ENCODE peak calls at places on chromosomes 12 and 14, in eight cellular contexts. G is thyroid gland, B is ascending aorta, J is right atrium auricular region, F is heart left ventricle, M is colonic mucosa, A is endodermal cell, I is Panc1. Q is an unnamed sample.

GRCh38 chr12:116525418-116526001 is 33.7 kb upstream of the MAP1LC3B2 start:
- DNase-seq in A (peak; percentile 84), J (peak; percentile 87), G (peak; percentile 66), B (peak; percentile 54), F (peak; percentile 54), I (no peak), M (peak; percentile 47), Q (no peak)

GRCh38 chr14:75859746-75860145 is 122.0 kb downstream of the TGFB3 start:
- DNase-seq in A (no peak), J (no peak), I (no peak), M (no peak), G (no peak), F (no peak), B (no peak), Q (no peak)

GRCh38 chr12:93514853-93515252 is 47.5 kb downstream of the MRPL42 start:
- DNase-seq in B (no peak), J (no peak), G (no peak), F (no peak), I (peak; percentile 25), A (no peak), M (no peak), Q (no peak)

GRCh38 chr14:104368751-104369100 is 210.8 kb upstream of the C14orf180 start:
- DNase-seq in B (no peak), G (no peak), F (no peak), I (no peak), A (no peak), M (no peak), J (no peak), Q (no peak)

GRCh38 chr14:29220077-29220476 is 453.5 kb downstream of the FOXG1 start:
- DNase-seq in G (no peak), F (no peak), A (peak; percentile 44), I (no peak), J (no peak), M (no peak), B (no peak), Q (no peak)

GRCh38 chr14:57086271-57087162 is 182.2 kb downstream of the EXOC5 start:
- DNase-seq in A (no peak), M (no peak), J (no peak), F (no peak), G (no peak), B (no peak), I (no peak), Q (no peak)

GRCh38 chr12:26239508-26240328 is 44.3 kb downstream of the SSPN start:
- DNase-seq in F (peak; percentile 62), A (no peak), M (no peak), B (peak; percentile 52), J (peak; percentile 89), G (peak; percentile 70), I (no peak), Q (no peak)

GRCh38 chr14:100988011-100988410 is 84.5 kb upstream of the RTL1 start:
- DNase-seq in F (no peak), G (no peak), A (no peak), I (no peak), B (no peak), M (no peak), J (no peak), Q (no peak)

GRCh38 chr14:77475432-77476115 is 17.7 kb downstream of the AHSA1 start:
- DNase-seq in I (no peak), A (no peak), J (no peak), B (no peak), M (no peak), F (no peak), G (no peak), Q (peak; percentile 38)

GRCh38 chr14:29648045-29648444 is 279.6 kb downstream of the PRKD1 start:
- DNase-seq in M (no peak), A (no peak), I (no peak), B (no peak), F (no peak), G (no peak), J (no peak), Q (no peak)

GRCh38 chr12:45509621-45510020 is 219.9 kb upstream of the ARID2 start:
- DNase-seq in B (no peak), F (no peak), G (no peak), I (no peak), M (no peak), A (no peak), J (no peak), Q (no peak)

GRCh38 chr12:121513464-121514183 is 67.2 kb downstream of the KDM2B start:
- DNase-seq in G (peak; percentile 65), M (peak; percentile 65), J (no peak), B (no peak), F (no peak), A (peak; percentile 97), I (no peak), Q (peak; percentile 94)

GRCh38 chr12:69231479-69231878 is 7.9 kb upstream of the CPSF6 start:
- DNase-seq in A (no peak), F (no peak), I (no peak), G (no peak), M (no peak), J (no peak), B (no peak), Q (no peak)

GRCh38 chr12:102478416-102479098 is 1.8 kb downstream of the IGF1 start:
- DNase-seq in M (no peak), F (no peak), G (peak; percentile 32), J (no peak), B (no peak), A (peak; percentile 79), I (no peak), Q (peak; percentile 47)

GRCh38 chr12:31362759-31363415 is 36.9 kb upstream of the SINHCAF start:
- DNase-seq in M (peak; percentile 69), B (no peak), G (peak; percentile 30), I (no peak), A (peak; percentile 86), F (no peak), J (no peak), Q (peak; percentile 73)

GRCh38 chr14:50820786-50821185 is 10.2 kb downstream of the NIN start:
- DNase-seq in J (no peak), M (no peak), I (no peak), G (no peak), A (no peak), B (no peak), F (no peak), Q (no peak)
- H3K4me1 ChIP-seq in J (no peaks in the 10 kb centered on the region), M (no peaks in the 10 kb centered on the region), I (peaks cover 9% of the 10 kb centered on the region), G (no peaks in the 10 kb centered on the region), A (peaks cover 5% of the 10 kb centered on the region), B (peaks cover 11% of the 10 kb centered on the region), F (peaks cover 4% of the 10 kb centered on the region), Q (peaks cover 5% of the 10 kb centered on the region)

GRCh38 chr14:74562515-74563232 is 49.4 kb downstream of the LTBP2 start:
- DNase-seq in A (peak; percentile 65), M (no peak), I (no peak), G (peak; percentile 70), F (no peak), B (no peak), J (no peak), Q (peak; percentile 51)
- TF ChIP-seq CTCF in A (no peak), M (no peak), I (no peak), G (no peak), F (no peak), B (no peak), J (no peak), Q (no peak)

DNA sequence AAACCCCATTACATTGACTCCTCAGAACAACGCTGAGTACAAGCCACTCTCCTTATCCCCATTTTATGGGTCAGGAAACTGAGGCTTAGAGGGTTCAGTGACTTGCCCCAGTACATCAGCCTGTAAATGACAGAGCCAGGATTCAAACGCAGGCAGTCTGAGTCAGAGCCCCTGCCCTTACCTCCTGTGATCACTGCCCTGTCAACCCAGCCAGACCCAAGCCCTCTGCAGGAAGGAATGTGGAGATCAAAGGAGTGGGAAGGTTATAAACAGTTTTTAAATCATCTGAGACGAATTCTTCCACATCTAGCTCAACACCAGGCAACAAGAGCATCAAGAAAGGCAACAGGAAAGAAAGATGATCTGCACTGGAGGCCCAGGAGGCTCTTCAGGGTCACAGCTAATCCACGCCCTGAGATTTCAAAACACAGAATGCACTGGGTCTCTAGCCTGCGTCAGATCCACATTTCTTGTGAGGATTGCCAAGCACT is 38.5 kb downstream of the SPTB start:
- DNase-seq in A (peak; percentile 90), I (no peak), B (no peak), G (no peak), M (no peak), F (no peak), J (no peak), Q (peak; percentile 67)
- H3K4me1 ChIP-seq in A (peaks cover 8% of the 10 kb centered on the region), I (peaks cover 3% of the 10 kb centered on the region), B (peaks cover 11% of the 10 kb centered on the region), G (no peaks in the 10 kb centered on the region), M (no peaks in the 10 kb centered on the region), F (no peaks in the 10 kb centered on the region), J (no peaks in the 10 kb centered on the region), Q (peaks cover 6% of the 10 kb centered on the region)

GRCh38 chr14:22039938-22040780 is 366.5 kb upstream of the OR4E1 start:
- DNase-seq in G (peak; percentile 61), M (no peak), I (no peak), F (no peak), A (no peak), B (no peak), J (no peak), Q (no peak)
- TF ChIP-seq CTCF in G (peak; percentile 72), M (peak; percentile 40), I (peak; percentile 47), F (peak; percentile 16), A (peak; percentile 76), B (no peak), J (peak; percentile 5), Q (peak; percentile 70)

GRCh38 chr12:46774011-46774633 is 51.7 kb downstream of the SLC38A4 start:
- DNase-seq in B (no peak), F (no peak), I (no peak), J (no peak), G (no peak), A (no peak), M (no peak), Q (no peak)

GRCh38 chr12:46775796-46776195 is 50.0 kb downstream of the SLC38A4 start:
- DNase-seq in F (no peak), M (no peak), B (no peak), J (no peak), I (no peak), G (no peak), A (no peak), Q (no peak)

GRCh38 chr12:46771268-46771837 is 54.4 kb downstream of the SLC38A4 start:
- DNase-seq in G (no peak), J (no peak), M (no peak), I (no peak), B (no peak), A (peak; percentile 52), F (no peak), Q (no peak)

GRCh38 chr12:46770501-46771183 is 55.2 kb downstream of the SLC38A4 start:
- DNase-seq in A (no peak), B (no peak), J (no peak), M (no peak), I (no peak), F (no peak), G (no peak), Q (no peak)

DNA sequence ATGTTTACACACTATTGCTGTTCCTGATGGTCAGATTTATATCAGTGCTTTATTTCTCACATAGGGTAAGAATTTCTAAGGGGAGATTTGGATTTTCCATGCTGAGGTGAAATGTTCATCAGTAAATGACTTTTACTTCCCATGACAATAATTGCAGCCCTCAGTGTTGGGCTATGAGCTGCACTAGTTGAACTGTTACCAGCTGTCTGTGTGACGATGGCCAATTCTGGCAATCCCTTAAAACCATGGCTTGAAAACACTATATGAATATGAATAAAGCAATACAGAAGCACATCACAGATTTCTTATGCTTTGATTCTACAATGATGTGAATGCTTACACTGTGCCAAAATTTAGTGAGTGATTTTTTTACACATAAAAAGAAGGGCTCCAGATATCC is 52.3 kb downstream of the SLC38A4 start:
- DNase-seq in M (no peak), I (no peak), F (no peak), A (no peak), G (no peak), J (no peak), B (no peak), Q (no peak)
- H3K4me1 ChIP-seq in M (no peaks in the 10 kb centered on the region), I (no peaks in the 10 kb centered on the region), F (no peaks in the 10 kb centered on the region), A (no peaks in the 10 kb centered on the region), G (peaks cover 10% of the 10 kb centered on the region), J (no peaks in the 10 kb centered on the region), B (no peaks in the 10 kb centered on the region), Q (no peaks in the 10 kb centered on the region)

GRCh38 chr14:33455998-33456397 is 494.9 kb downstream of the EGLN3 start:
- DNase-seq in F (no peak), A (no peak), M (no peak), B (no peak), I (no peak), J (no peak), G (no peak), Q (no peak)
- TF ChIP-seq CTCF in F (no peak), A (no peak), M (no peak), B (no peak), I (no peak), J (no peak), G (no peak), Q (no peak)